ENCODE peak calls at places on chromosomes 7 and 10, in five cellular contexts. P is body of pancreas, O is left ventricle myocardium inferior, U is heart left ventricle, B is adrenal gland. W is an unnamed sample.

GRCh38 chr10:129309565-129309964 is 157.5 kb upstream of the MGMT start:
- DNase-seq in U (no peak), P (no peak), B (no peak), O (no peak), W (no peak)

GRCh38 chr7:28151965-28152364 is 28.6 kb downstream of the JAZF1 start:
- DNase-seq in U (no peak), O (no peak), P (no peak), B (no peak), W (no peak)

GRCh38 chr7:92044148-92044547 is 90.1 kb downstream of the CYP51A1 start:
- DNase-seq in B (no peak), P (no peak), O (no peak), U (no peak), W (no peak)

GRCh38 chr7:12440229-12440628 is 36.6 kb upstream of the VWDE start:
- DNase-seq in P (no peak), B (no peak), O (no peak), U (no peak), W (no peak)

GRCh38 chr7:159328096-159328495 is 183.4 kb upstream of the VIPR2 start:
- DNase-seq in P (no peak), U (no peak), O (no peak), B (no peak), W (no peak)

GRCh38 chr7:128904381-128905197 is 5.9 kb downstream of the KCP start:
- DNase-seq in B (no peak), P (no peak), U (peak; percentile 14), O (no peak), W (no peak)

GRCh38 chr10:132397036-132397541 is at the start of gene PWWP2B:
- DNase-seq in U (peak; percentile 55), O (peak; percentile 70), P (peak; percentile 70), B (peak; percentile 29), W (no peak)

GRCh38 chr7:45133352-45133751 is 21.9 kb upstream of the TBRG4 start:
- DNase-seq in B (no peak), P (no peak), O (no peak), U (no peak), W (no peak)

GRCh38 chr7:116538138-116538537 is 13.3 kb downstream of the CAV1 start:
- DNase-seq in P (no peak), O (no peak), B (no peak), U (no peak), W (no peak)

GRCh38 chr7:105775580-105775979 is 100.8 kb downstream of the ATXN7L1 start:
- DNase-seq in P (no peak), B (no peak), O (no peak), U (no peak), W (no peak)

GRCh38 chr7:68706291-68706690 is 892.0 kb upstream of the AUTS2 start:
- DNase-seq in O (no peak), U (no peak), P (no peak), B (no peak), W (no peak)

GRCh38 chr10:58457761-58458616 is 54.7 kb upstream of the BICC1 start:
- DNase-seq in O (peak; percentile 52), U (peak; percentile 69), P (no peak), B (no peak), W (no peak)

GRCh38 chr10:33183658-33184057 is 150.8 kb downstream of the NRP1 start:
- DNase-seq in U (no peak), B (no peak), P (no peak), O (no peak), W (no peak)

GRCh38 chr10:81096558-81096957 is 558.9 kb downstream of the SH2D4B start:
- DNase-seq in O (no peak), B (no peak), U (no peak), P (no peak), W (no peak)

GRCh38 chr7:81460646-81461045 is 309.2 kb downstream of the HGF start:
- DNase-seq in O (no peak), P (no peak), U (no peak), B (no peak), W (no peak)

GRCh38 chr7:70322786-70323185 is 724.5 kb downstream of the AUTS2 start:
- DNase-seq in O (no peak), U (no peak), B (no peak), P (no peak), W (peak; percentile 57)

GRCh38 chr10:47384148-47384921 is at the start of gene ZNF488:
- DNase-seq in B (peak; percentile 77), P (peak; percentile 88), U (peak; percentile 85), O (peak; percentile 86), W (peak; percentile 91)

DNA sequence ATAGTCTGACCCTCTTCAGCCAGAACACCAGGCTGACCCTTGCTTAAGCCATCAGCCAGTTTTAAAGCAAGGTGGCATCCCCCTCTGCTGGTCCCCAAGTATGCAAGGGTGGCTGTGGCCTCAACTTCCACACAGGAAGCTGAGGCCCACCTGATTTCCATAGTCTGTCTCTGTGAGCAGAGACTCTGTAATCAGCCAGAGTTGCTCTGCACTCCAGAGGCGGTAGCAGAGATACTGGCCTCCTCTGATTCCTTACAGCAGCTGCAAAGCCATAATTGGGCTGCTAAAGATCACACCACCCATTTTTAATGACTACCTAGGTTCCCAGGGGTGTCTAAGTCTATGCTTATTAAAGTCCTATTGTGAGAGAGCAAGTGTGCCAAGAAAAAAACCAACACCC is 1.8 kb downstream of the PDAP1 start:
- DNase-seq in O (no peak), P (no peak), B (no peak), U (no peak), W (no peak)
- H3K4me3 ChIP-seq in O (peak overlapping the region; percentile 99), P (no peak overlapping the region), B (no peak overlapping the region), U (no peak overlapping the region), W (no peak overlapping the region)

GRCh38 chr10:96439655-96440217 is 74.0 kb downstream of the TLL2 start:
- DNase-seq in B (no peak), O (no peak), U (no peak), P (no peak), W (no peak)
- H3K27me3 ChIP-seq in B (no peaks in the 10 kb centered on the region), O (no peaks in the 10 kb centered on the region), U (no peaks in the 10 kb centered on the region), P (no peaks in the 10 kb centered on the region), W (no peaks in the 10 kb centered on the region)

GRCh38 chr7:131546126-131546525 is 10.3 kb downstream of the PODXL start:
- DNase-seq in B (no peak), O (no peak), U (no peak), P (peak; percentile 58), W (no peak)
- H3K27ac ChIP-seq in B (no peak overlapping the region), O (peak overlapping the region; percentile 86), U (peak overlapping the region; percentile 38), P (peak overlapping the region; percentile 40), W (no peak overlapping the region)

GRCh38 chr7:155450558-155450827 is 7.4 kb upstream of the EN2 start:
- DNase-seq in U (no peak), B (no peak), O (no peak), P (no peak), W (no peak)
- H3K4me3 ChIP-seq in U (no peak overlapping the region), B (no peak overlapping the region), O (no peak overlapping the region), P (no peak overlapping the region), W (no peak overlapping the region)

DNA sequence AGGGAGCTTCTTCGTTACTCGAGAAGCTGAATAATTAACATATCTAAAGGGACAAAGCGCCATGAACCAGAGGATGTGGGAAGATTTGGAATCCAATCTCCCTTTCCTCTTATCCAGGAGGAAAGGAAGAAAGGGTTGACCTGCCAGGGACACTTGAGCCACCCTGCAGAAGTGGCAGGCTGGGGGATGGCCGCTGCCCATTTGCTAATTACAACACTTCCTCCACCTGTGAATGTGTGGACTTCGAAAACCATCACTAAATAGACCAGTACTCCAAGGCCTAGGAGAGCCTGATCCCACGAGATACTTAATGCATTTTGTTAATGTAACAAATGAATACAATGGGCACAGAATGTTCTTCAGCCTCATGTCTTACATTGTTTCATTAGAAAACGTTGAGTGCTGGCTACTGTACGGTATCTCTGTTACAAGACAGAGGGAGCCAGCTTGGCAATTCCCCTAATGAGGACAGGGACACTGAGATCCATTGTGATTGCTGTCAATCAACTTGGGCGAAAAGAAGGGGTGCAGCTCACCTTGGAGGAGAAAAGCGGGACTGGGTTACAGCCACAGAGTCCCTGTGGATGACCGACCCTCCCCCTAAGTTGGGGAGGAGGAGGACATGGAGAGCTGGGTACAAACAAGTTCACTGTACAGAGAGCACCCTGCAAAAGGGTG is 59.4 kb downstream of the AOC1 start:
- DNase-seq in O (no peak), U (no peak), B (no peak), P (no peak), W (no peak)
- H3K27me3 ChIP-seq in O (peaks cover 17% of the 10 kb centered on the region), U (peaks cover 15% of the 10 kb centered on the region), B (no peaks in the 10 kb centered on the region), P (no peaks in the 10 kb centered on the region), W (no peaks in the 10 kb centered on the region)

DNA sequence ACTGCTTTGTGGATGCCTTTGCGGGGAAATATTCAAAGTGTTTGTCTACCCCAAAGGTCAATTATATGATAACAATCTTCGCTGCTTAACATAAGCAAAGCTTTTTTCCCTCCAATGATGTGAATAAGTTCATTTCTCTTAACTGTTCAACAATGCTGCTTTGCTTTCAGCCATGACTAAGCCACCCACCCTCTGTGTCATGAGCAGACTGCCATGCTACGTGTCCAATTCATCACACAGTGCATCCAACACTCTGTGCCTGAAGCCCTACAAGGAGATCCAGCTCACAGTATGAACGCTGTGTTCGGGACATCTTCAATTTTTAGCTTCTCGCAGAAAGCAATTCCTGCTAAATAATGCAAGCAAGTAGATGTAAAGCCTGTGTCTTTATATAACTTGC is 5.7 kb upstream of the TAS2R40 start:
- DNase-seq in P (no peak), U (no peak), O (no peak), B (no peak), W (no peak)
- H3K27ac ChIP-seq in P (no peak overlapping the region), U (no peak overlapping the region), O (no peak overlapping the region), B (no peak overlapping the region), W (no peak overlapping the region)

DNA sequence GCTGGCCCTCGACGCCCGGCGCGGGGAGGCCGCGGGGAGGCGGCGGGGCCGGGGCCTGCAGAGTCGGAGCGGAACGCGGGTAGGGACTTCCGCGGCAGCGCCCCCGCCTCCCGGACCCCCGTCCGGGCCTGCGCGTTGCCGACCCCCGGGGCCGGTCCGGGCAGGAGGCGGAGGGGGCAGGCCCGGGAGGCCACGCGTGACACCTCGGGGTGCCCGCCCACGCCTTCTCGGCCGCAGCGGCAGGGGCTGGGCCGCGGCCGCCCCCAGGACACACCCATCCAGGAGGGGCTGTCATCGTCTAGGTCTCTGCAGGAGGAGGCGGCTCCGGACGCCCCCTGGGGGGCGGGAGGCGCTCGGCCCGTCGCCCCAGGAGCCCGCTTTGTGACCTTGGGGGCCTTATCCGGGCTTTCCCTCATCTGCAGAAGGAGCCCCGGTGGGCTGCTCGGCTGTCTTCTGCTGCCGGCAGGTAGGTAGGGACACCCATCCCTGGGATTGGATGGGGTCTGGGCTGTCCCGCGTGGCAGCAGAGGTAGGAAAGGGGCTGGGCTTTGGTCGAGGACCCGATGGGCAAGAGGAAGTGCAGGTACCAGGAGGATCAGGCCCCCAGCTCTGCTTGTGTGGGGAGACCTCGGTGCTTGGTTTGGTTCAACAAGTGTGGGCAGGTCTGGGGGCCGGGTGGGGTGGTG is 569 bp downstream of the ZNF316 start:
- DNase-seq in O (no peak), B (peak; percentile 39), U (no peak), P (no peak), W (peak; percentile 71)
- H3K4me3 ChIP-seq in O (peak overlapping the region; percentile 90), B (peak overlapping the region; percentile 48), U (peak overlapping the region; percentile 83), P (peak overlapping the region; percentile 35), W (peak overlapping the region; percentile 41)

W was measured in WERI-Rb-1.